ENCODE peak calls at places on chromosome 17, in ten cellular contexts. Z is bronchial epithelial cell; P is H1; Q is mucosa of descending colon; Y is fibroblast of pulmonary artery; X is PC-3; S is GM13977; W is omental fat pad; R is IMR-90; U is activated CD8-positive, alpha-beta T cell treated with anti-CD3 and anti-CD28 coated beads for 36 hours. F is an unnamed sample.

GRCh38 chr17:14048169-14048568 is 21.1 kb upstream of the COX10 start:
- DNase-seq in Z (no peak), P (no peak), Q (no peak), Y (no peak), X (peak), S (peak), W (no peak), R (no peak), U (no peak), F (no peak)

GRCh38 chr17:67642488-67642887 is 75.2 kb upstream of the NOL11 start:
- DNase-seq in Z (no peak), P (no peak), Q (no peak), Y (no peak), X (no peak), S (no peak), W (no peak), R (no peak), U (no peak), F (no peak)

GRCh38 chr17:2967515-2967914 is 95.9 kb downstream of the OR1D5 start:
- DNase-seq in Z (no peak), P (no peak), Q (no peak), Y (no peak), X (no peak), S (no peak), W (no peak), R (no peak), U (no peak), F (no peak)

GRCh38 chr17:41976142-41976768 is 9.7 kb downstream of the CNP start:
- DNase-seq in Z (no peak), P (no peak), Q (no peak), Y (no peak), X (no peak), S (no peak), W (no peak), R (no peak), U (no peak), F (peak)

GRCh38 chr17:81340606-81341346 is 45.7 kb upstream of the SLC38A10 start:
- DNase-seq in Z (no peak), P (peak), Q (no peak), Y (peak), X (peak), S (no peak), W (no peak), R (no peak), U (no peak), F (no peak)

GRCh38 chr17:38561416-38562214 is 44.1 kb downstream of the SRCIN1 start:
- DNase-seq in Z (no peak), P (no peak), Q (no peak), Y (no peak), X (no peak), S (no peak), W (no peak), R (no peak), U (no peak), F (no peak)

GRCh38 chr17:56978441-56979090 is 635 bp downstream of the SCPEP1 start:
- DNase-seq in Z (peak), P (no peak), Q (no peak), Y (peak), X (peak), S (peak), W (no peak), R (peak), U (peak), F (no peak)

GRCh38 chr17:6101706-6102105 is 31.5 kb downstream of the WSCD1 start:
- DNase-seq in Z (no peak), P (no peak), Q (no peak), Y (no peak), X (no peak), S (no peak), W (no peak), R (no peak), U (no peak), F (peak)

GRCh38 chr17:40564883-40565744 is at the start of gene CCR7:
- DNase-seq in Z (no peak), P (no peak), Q (no peak), Y (no peak), X (no peak), S (peak), W (no peak), R (no peak), U (peak), F (peak)

GRCh38 chr17:78912082-78912481 is 9.1 kb upstream of the CEP295NL start:
- DNase-seq in Z (no peak), P (no peak), Q (no peak), Y (no peak), X (no peak), S (no peak), W (no peak), R (no peak), U (no peak), F (no peak)

GRCh38 chr17:43917348-43918025 is 10.2 kb upstream of the MPP2 start:
- DNase-seq in Z (peak), P (peak), Q (peak), Y (peak), X (no peak), S (peak), W (no peak), R (peak), U (peak), F (no peak)

GRCh38 chr17:50889528-50890118 is 23.5 kb upstream of the TOB1 start:
- DNase-seq in Z (no peak), P (no peak), Q (no peak), Y (no peak), X (no peak), S (no peak), W (no peak), R (no peak), U (no peak), F (no peak)

GRCh38 chr17:70674061-70674460 is 504.7 kb downstream of the KCNJ2 start:
- DNase-seq in Z (no peak), P (no peak), Q (no peak), Y (no peak), X (no peak), S (no peak), W (no peak), R (no peak), U (no peak), F (no peak)

GRCh38 chr17:18980682-18981384 is 23.7 kb downstream of the FAM83G start:
- DNase-seq in Z (no peak), P (no peak), Q (no peak), Y (peak), X (no peak), S (no peak), W (no peak), R (peak), U (no peak), F (no peak)

GRCh38 chr17:13182854-13183253 is 165.0 kb upstream of the ELAC2 start:
- DNase-seq in Z (no peak), P (no peak), Q (peak), Y (no peak), X (no peak), S (no peak), W (no peak), R (no peak), U (no peak), F (no peak)

GRCh38 chr17:40541873-40542561 is 23.3 kb downstream of the CCR7 start:
- DNase-seq in Z (no peak), P (no peak), Q (no peak), Y (no peak), X (no peak), S (no peak), W (no peak), R (no peak), U (peak), F (peak)

GRCh38 chr17:64387145-64387473 is 3.6 kb downstream of the PECAM1 start:
- DNase-seq in Z (no peak), P (no peak), Q (no peak), Y (no peak), X (no peak), S (no peak), W (no peak), R (no peak), U (no peak), F (peak)

GRCh38 chr17:40371261-40371929 is 6.9 kb upstream of the GJD3 start:
- DNase-seq in Z (no peak), P (no peak), Q (no peak), Y (no peak), X (no peak), S (peak), W (no peak), R (no peak), U (peak), F (no peak)

GRCh38 chr17:68792042-68792685 is 163.0 kb downstream of the ABCA8 start:
- DNase-seq in Z (no peak), P (no peak), Q (no peak), Y (peak), X (no peak), S (no peak), W (no peak), R (peak), U (no peak), F (no peak)

DNA sequence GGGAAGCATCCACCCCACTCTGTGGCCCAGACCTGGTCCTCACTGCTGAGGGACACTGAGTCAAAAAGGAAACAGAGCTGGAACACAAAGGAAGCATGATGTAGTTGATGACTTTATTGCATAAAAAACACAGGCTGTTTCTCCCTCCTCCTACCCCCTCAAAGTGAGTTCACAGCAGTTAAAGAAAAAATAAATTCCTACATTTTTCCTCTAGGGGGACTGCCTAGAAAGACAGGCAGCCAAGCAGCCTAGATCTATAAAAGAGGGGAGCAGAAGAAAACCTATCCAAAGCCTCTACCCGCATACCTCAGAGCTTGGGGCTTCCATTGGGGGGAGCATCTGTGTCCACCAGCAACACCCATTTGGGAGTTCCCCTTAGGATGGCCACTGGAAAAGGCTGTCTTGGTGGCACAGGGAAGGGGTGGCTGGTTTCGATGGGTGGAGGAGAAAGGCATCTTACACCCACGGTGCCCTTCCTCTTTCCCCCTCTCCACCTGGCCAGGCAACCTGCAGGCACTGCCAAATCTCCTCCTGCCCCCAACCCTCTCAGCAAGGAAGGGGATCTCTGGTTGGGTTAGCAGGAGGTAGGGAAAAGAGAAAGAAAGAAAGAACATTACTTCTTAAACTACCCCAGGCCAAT is 3.9 kb upstream of the SCRN2 start:
- DNase-seq in Z (no peak), P (no peak), Q (no peak), Y (peak), X (peak), S (no peak), W (no peak), R (peak), U (no peak), F (no peak)
- TF ChIP-seq CTCF in Z (peak), P (peak), Q (no peak), Y (peak), X (peak), S (no peak), W (no peak), R (peak), U (peak), F (peak)

GRCh38 chr17:47604268-47604927 is 45.3 kb upstream of the KPNB1 start:
- DNase-seq in Z (no peak), P (no peak), Q (no peak), Y (peak), X (no peak), S (no peak), W (no peak), R (peak), U (no peak), F (no peak)

GRCh38 chr17:47603830-47604229 is 45.9 kb upstream of the KPNB1 start:
- DNase-seq in Z (no peak), P (no peak), Q (no peak), Y (no peak), X (no peak), S (no peak), W (no peak), R (no peak), U (no peak), F (no peak)

GRCh38 chr17:47607481-47607880 is 42.2 kb upstream of the KPNB1 start:
- DNase-seq in Z (no peak), P (no peak), Q (no peak), Y (no peak), X (no peak), S (no peak), W (no peak), R (no peak), U (no peak), F (no peak)

DNA sequence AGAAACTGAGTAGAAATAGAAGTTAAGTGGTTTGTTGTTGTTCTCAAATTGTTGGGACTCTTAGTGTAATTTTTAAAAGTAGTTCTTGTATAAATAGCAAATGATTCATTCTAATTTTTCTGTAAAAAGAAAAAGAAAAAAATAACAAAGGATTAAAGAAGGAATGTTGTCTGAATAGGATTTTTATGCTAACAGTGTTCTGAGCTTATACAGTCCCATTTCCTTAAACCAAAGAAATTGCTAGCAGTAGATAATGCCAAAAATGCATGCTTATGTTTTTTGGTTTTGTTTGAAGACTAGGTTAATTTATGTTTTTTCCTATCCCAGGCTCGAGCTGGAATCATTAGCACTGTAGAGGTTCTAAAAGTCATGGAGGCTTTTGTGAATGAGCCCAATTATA is 44.7 kb upstream of the KPNB1 start:
- DNase-seq in Z (no peak), P (no peak), Q (no peak), Y (no peak), X (no peak), S (no peak), W (no peak), R (peak), U (no peak), F (no peak)
- TF ChIP-seq CTCF in Z (no peak), P (no peak), Q (no peak), Y (no peak), X (no peak), S (no peak), W (no peak), R (no peak), U (no peak), F (no peak)

GRCh38 chr17:80263253-80264047 is 2.8 kb downstream of the RNF213 start:
- DNase-seq in Z (peak), P (peak), Q (peak), Y (peak), X (no peak), S (peak), W (peak), R (peak), U (peak), F (no peak)
- TF ChIP-seq CTCF in Z (no peak), P (no peak), Q (no peak), Y (no peak), X (no peak), S (peak), W (no peak), R (peak), U (no peak), F (peak)

GRCh38 chr17:60508384-60508980 is 17.6 kb downstream of the APPBP2 start:
- DNase-seq in Z (no peak), P (no peak), Q (no peak), Y (no peak), X (no peak), S (peak), W (no peak), R (no peak), U (no peak), F (no peak)
- TF ChIP-seq CTCF in Z (no peak), P (no peak), Q (no peak), Y (no peak), X (no peak), S (no peak), W (no peak), R (no peak), U (no peak), F (no peak)